ENCODE peak calls at places on chromosomes 12 and 14, in four cellular contexts. J is IMR-90, C is H9, Q is H1. Y is an unnamed sample.

GRCh38 chr12:20472089-20472488 is 103.8 kb downstream of the PDE3A start:
- DNase-seq in J (no peak), C (no peak), Q (no peak), Y (no peak)

GRCh38 chr14:89139404-89140247 is 277.4 kb downstream of the FOXN3 start:
- DNase-seq in J (no peak), C (peak), Q (no peak), Y (peak)

GRCh38 chr12:29088611-29089219 is 60.4 kb upstream of the FAR2 start:
- DNase-seq in J (peak), C (no peak), Q (no peak), Y (peak)

GRCh38 chr12:103198499-103198898 is 241.0 kb downstream of the ASCL1 start:
- DNase-seq in J (no peak), C (peak), Q (no peak), Y (peak)

GRCh38 chr14:44657153-44657552 is 150.1 kb upstream of the FSCB start:
- DNase-seq in C (no peak), J (no peak), Q (no peak), Y (no peak)

GRCh38 chr14:94123296-94123695 is 6.1 kb downstream of the IFI27L2 start:
- DNase-seq in Q (no peak), C (peak), J (no peak), Y (no peak)

GRCh38 chr14:76902591-76902990 is 76.4 kb downstream of the LRRC74A start:
- DNase-seq in C (no peak), J (no peak), Q (no peak), Y (no peak)

GRCh38 chr14:88352299-88353097 is 29.4 kb upstream of the KCNK10 start:
- DNase-seq in Q (no peak), C (no peak), J (peak), Y (no peak)

GRCh38 chr12:30145351-30146017 is 361.7 kb upstream of the TMTC1 start:
- DNase-seq in J (no peak), C (no peak), Q (no peak), Y (no peak)

DNA sequence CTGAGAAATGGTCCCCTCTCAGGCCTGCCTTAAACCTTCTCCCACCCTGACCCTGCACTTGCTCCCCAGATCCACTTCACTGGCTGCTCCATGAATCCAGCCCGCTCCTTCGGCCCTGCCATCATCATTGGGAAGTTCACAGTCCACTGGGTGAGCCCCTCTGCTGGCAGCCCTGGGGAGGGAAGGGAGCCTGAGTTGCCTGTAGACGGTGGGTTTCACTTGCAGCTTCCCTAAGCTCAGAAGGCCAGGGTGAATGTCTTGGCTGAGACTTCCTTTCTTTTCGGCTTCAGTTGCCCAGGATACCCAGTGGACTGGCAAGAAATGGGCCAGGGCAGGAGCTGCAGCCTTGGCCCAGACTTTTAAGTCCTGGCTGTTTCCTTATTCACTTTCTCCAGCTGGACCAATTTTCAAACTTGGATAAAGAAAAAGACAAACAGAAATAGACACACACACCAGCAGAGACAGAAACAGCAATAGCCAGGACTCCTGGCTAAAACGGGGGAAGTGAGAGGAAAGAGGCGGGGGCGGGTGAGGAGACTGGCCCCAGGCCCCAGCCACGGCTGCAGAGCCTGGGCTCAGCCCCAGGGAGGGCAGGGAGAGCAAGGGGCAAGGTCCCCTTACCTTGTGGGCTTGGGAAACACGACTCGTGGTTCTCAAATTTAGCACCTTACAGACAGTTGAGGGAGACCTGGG is 2.1 kb downstream of the AQP6 start:
- DNase-seq in Q (no peak), C (no peak), J (no peak), Y (no peak)
- H2BK5ac ChIP-seq in Q (no peak), C (no peak), J (no peak), Y (no peak)

GRCh38 chr12:125024949-125025563 is 31.6 kb downstream of the BRI3BP start:
- DNase-seq in Q (no peak), J (no peak), C (no peak), Y (no peak)
- H3K56ac ChIP-seq in Q (no peak), J (no peak), C (no peak), Y (no peak)

GRCh38 chr12:14207946-14208612 is 157.4 kb upstream of the ATF7IP start:
- DNase-seq in C (no peak), J (no peak), Q (no peak), Y (peak)
- H2BK5ac ChIP-seq in C (no peak), J (no peak), Q (peak), Y (no peak)

GRCh38 chr14:27573018-27573417 is 975.2 kb upstream of the NOVA1 start:
- DNase-seq in J (no peak), C (no peak), Q (no peak), Y (no peak)
- H3K56ac ChIP-seq in J (no peak), C (no peak), Q (no peak), Y (no peak)

GRCh38 chr12:181921-182320 is 32.0 kb downstream of the SLC6A12 start:
- DNase-seq in Q (no peak), J (no peak), C (no peak), Y (no peak)

GRCh38 chr12:179885-180284 is 34.1 kb downstream of the SLC6A12 start:
- DNase-seq in J (no peak), Q (no peak), C (no peak), Y (no peak)

GRCh38 chr12:185197-185955 is 28.6 kb downstream of the SLC6A12 start:
- DNase-seq in C (no peak), Q (no peak), J (no peak), Y (no peak)

GRCh38 chr12:180445-180844 is 33.5 kb downstream of the SLC6A12 start:
- DNase-seq in J (peak), Q (no peak), C (no peak), Y (no peak)

GRCh38 chr12:182381-182883 is 31.5 kb downstream of the SLC6A12 start:
- DNase-seq in Q (no peak), J (peak), C (no peak), Y (no peak)
- H2BK5ac ChIP-seq in Q (peak), J (peak), C (no peak), Y (no peak)

GRCh38 chr14:101019974-101020710 is 116.6 kb upstream of the RTL1 start:
- DNase-seq in C (peak), J (no peak), Q (no peak), Y (no peak)

GRCh38 chr14:101018561-101019290 is 115.2 kb upstream of the RTL1 start:
- DNase-seq in C (peak), Q (no peak), J (no peak), Y (no peak)

GRCh38 chr14:101017209-101017608 is 113.7 kb upstream of the RTL1 start:
- DNase-seq in Q (no peak), J (peak), C (peak), Y (peak)

GRCh38 chr14:101019541-101019940 is 116.0 kb upstream of the RTL1 start:
- DNase-seq in J (no peak), C (peak), Q (no peak), Y (no peak)

GRCh38 chr14:101017806-101018560 is 114.5 kb upstream of the RTL1 start:
- DNase-seq in J (no peak), C (peak), Q (no peak), Y (no peak)
- H3K56ac ChIP-seq in J (no peak), C (no peak), Q (no peak), Y (no peak)

GRCh38 chr12:52920937-52921336 is 16.1 kb upstream of the KRT8 start:
- DNase-seq in Q (no peak), J (peak), C (peak), Y (peak)
- H2BK5ac ChIP-seq in Q (peak), J (no peak), C (no peak), Y (peak)

Y was measured in mesendoderm.